ENCODE peak calls at places on chromosome 16, in five cellular contexts. One of them, this sample, is unnamed.

GRCh38 chr16:47726031-47726675 is 265.0 kb downstream of the PHKB start:
- DNase-seq in omental fat pad: no peak
- DNase-seq in fibroblast of lung: peak
- DNase-seq in left ventricle myocardium inferior: no peak
- DNase-seq in Peyer's patch: no peak
- DNase-seq in this sample: no peak

GRCh38 chr16:76780556-76780955 is 410.4 kb upstream of the MON1B start:
- DNase-seq in omental fat pad: no peak
- DNase-seq in fibroblast of lung: peak
- DNase-seq in left ventricle myocardium inferior: no peak
- DNase-seq in Peyer's patch: no peak
- DNase-seq in this sample: no peak

GRCh38 chr16:1494711-1495110 is 1.6 kb downstream of the TELO2 start:
- DNase-seq in omental fat pad: no peak
- DNase-seq in fibroblast of lung: peak
- DNase-seq in left ventricle myocardium inferior: peak
- DNase-seq in Peyer's patch: no peak
- DNase-seq in this sample: no peak

GRCh38 chr16:57600952-57601580 is 27.4 kb upstream of the ADGRG1 start:
- DNase-seq in omental fat pad: no peak
- DNase-seq in fibroblast of lung: no peak
- DNase-seq in left ventricle myocardium inferior: no peak
- DNase-seq in Peyer's patch: no peak
- DNase-seq in this sample: peak

GRCh38 chr16:8481810-8482209 is 108.5 kb downstream of the TMEM114 start:
- DNase-seq in omental fat pad: no peak
- DNase-seq in fibroblast of lung: no peak
- DNase-seq in left ventricle myocardium inferior: no peak
- DNase-seq in Peyer's patch: no peak
- DNase-seq in this sample: no peak

GRCh38 chr16:48409839-48410610 is 24.8 kb upstream of the SIAH1 start:
- DNase-seq in omental fat pad: peak
- DNase-seq in fibroblast of lung: peak
- DNase-seq in left ventricle myocardium inferior: no peak
- DNase-seq in Peyer's patch: no peak
- DNase-seq in this sample: no peak

GRCh38 chr16:29784157-29784556 is 6.1 kb downstream of the ZG16 start:
- DNase-seq in omental fat pad: no peak
- DNase-seq in fibroblast of lung: no peak
- DNase-seq in left ventricle myocardium inferior: no peak
- DNase-seq in Peyer's patch: no peak
- DNase-seq in this sample: no peak

GRCh38 chr16:2047330-2048115 is at the start of the genes NTHL1 and TSC2:
- DNase-seq in omental fat pad: peak
- DNase-seq in fibroblast of lung: peak
- DNase-seq in left ventricle myocardium inferior: peak
- DNase-seq in Peyer's patch: peak
- DNase-seq in this sample: peak

GRCh38 chr16:16159662-16160061 is 63.6 kb downstream of the ABCC6 start:
- DNase-seq in omental fat pad: no peak
- DNase-seq in fibroblast of lung: no peak
- DNase-seq in left ventricle myocardium inferior: no peak
- DNase-seq in Peyer's patch: no peak
- DNase-seq in this sample: no peak

GRCh38 chr16:273547-274421 is 2.0 kb downstream of the RGS11 start:
- DNase-seq in omental fat pad: no peak
- DNase-seq in fibroblast of lung: no peak
- DNase-seq in left ventricle myocardium inferior: no peak
- DNase-seq in Peyer's patch: no peak
- DNase-seq in this sample: no peak

GRCh38 chr16:64475627-64476351 is 646.1 kb downstream of the CDH11 start:
- DNase-seq in omental fat pad: no peak
- DNase-seq in fibroblast of lung: no peak
- DNase-seq in left ventricle myocardium inferior: no peak
- DNase-seq in Peyer's patch: no peak
- DNase-seq in this sample: no peak

GRCh38 chr16:64656471-64656870 is 465.4 kb downstream of the CDH11 start:
- DNase-seq in omental fat pad: no peak
- DNase-seq in fibroblast of lung: no peak
- DNase-seq in left ventricle myocardium inferior: no peak
- DNase-seq in Peyer's patch: no peak
- DNase-seq in this sample: no peak

GRCh38 chr16:1706386-1707192 is 594 bp downstream of the MAPK8IP3 start:
- DNase-seq in omental fat pad: no peak
- DNase-seq in fibroblast of lung: peak
- DNase-seq in left ventricle myocardium inferior: no peak
- DNase-seq in Peyer's patch: no peak
- DNase-seq in this sample: no peak

GRCh38 chr16:50326835-50327465 is 41.8 kb downstream of the BRD7 start:
- DNase-seq in omental fat pad: no peak
- DNase-seq in fibroblast of lung: peak
- DNase-seq in left ventricle myocardium inferior: no peak
- DNase-seq in Peyer's patch: peak
- DNase-seq in this sample: peak

GRCh38 chr16:71851726-71852125 is 6.0 kb downstream of the ATXN1L start:
- DNase-seq in omental fat pad: no peak
- DNase-seq in fibroblast of lung: no peak
- DNase-seq in left ventricle myocardium inferior: no peak
- DNase-seq in Peyer's patch: no peak
- DNase-seq in this sample: no peak

GRCh38 chr16:69283851-69284250 is 27.3 kb upstream of the VPS4A start:
- DNase-seq in omental fat pad: no peak
- DNase-seq in fibroblast of lung: no peak
- DNase-seq in left ventricle myocardium inferior: no peak
- DNase-seq in Peyer's patch: no peak
- DNase-seq in this sample: no peak

DNA sequence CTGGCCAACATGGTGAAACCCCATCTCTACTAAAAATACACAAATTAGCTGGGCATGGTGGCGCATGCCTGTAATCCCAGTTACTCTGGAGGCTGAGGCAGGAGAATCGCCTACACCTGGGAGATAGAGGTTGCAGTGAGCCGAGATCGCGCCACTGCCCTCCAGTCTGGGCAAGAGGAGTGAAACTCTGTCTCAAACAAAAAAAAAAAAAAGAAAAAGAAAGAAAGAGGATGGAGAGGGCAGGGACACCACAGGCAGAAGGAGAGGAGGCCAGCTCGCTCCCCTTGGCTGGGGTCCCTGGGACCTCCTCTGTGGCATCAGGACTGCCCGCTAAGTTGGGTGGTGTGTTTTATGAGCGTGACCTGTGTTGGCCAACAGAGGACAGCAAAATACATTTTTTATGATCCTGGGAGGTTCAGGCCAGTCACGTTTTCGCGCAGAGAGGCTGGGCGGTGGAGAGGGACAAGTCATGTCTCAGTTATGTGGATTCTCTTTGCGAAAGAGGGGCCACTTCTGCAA is 229.6 kb downstream of the MRTFB start:
- DNase-seq in omental fat pad: no peak
- DNase-seq in fibroblast of lung: peak
- DNase-seq in left ventricle myocardium inferior: peak
- DNase-seq in Peyer's patch: peak
- DNase-seq in this sample: no peak
- TF ChIP-seq CTCF in omental fat pad: no peak
- TF ChIP-seq CTCF in fibroblast of lung: peak
- TF ChIP-seq CTCF in left ventricle myocardium inferior: peak
- TF ChIP-seq CTCF in Peyer's patch: no peak
- TF ChIP-seq CTCF in this sample: no peak

GRCh38 chr16:89183975-89184684 is 12.6 kb downstream of the CDH15 start:
- DNase-seq in omental fat pad: no peak
- DNase-seq in fibroblast of lung: no peak
- DNase-seq in left ventricle myocardium inferior: no peak
- DNase-seq in Peyer's patch: no peak
- DNase-seq in this sample: no peak
- TF ChIP-seq CTCF in omental fat pad: no peak
- TF ChIP-seq CTCF in fibroblast of lung: no peak
- TF ChIP-seq CTCF in left ventricle myocardium inferior: no peak
- TF ChIP-seq CTCF in Peyer's patch: no peak
- TF ChIP-seq CTCF in this sample: no peak

DNA sequence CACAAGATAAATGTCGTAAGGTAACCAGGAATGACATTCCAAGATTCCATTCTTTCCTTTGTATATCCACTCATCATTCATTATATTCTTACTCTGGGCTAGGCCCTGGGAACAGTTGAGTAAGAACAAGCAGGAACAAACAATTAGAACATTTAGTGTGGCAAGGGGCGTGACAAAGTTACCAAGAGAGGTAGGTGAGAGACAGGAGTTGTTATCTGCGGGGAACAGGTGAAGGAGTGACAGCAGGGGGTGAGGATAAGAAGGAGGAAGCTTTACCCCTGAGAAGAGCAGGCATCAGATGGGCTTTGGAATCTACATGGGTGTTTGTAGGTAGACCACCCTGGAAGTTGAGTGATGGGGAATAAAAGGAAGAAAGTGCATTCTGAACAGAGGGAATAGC is 568.9 kb downstream of the WWOX start:
- DNase-seq in omental fat pad: no peak
- DNase-seq in fibroblast of lung: no peak
- DNase-seq in left ventricle myocardium inferior: no peak
- DNase-seq in Peyer's patch: no peak
- DNase-seq in this sample: no peak
- TF ChIP-seq CTCF in omental fat pad: no peak
- TF ChIP-seq CTCF in fibroblast of lung: no peak
- TF ChIP-seq CTCF in left ventricle myocardium inferior: no peak
- TF ChIP-seq CTCF in Peyer's patch: no peak
- TF ChIP-seq CTCF in this sample: no peak

DNA sequence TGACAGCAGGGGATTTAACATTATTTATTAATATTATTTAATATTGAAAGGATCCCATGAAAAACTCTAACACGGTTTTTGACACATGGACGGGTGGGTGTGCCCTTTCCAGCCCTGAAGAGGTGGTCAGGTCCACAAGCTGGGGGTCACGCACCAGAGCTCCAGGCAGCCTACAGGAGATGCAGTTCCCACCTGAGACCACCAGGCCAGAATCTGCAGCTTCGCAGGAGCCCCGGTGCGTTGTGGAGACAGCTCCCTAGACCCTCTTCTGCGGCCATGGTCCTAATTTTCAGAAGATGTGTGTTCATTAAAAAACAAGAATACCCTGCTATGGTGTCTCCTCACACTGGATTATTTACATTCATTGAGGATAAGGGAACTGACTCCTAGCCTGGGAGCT is 331.1 kb downstream of the C16orf95 start:
- DNase-seq in omental fat pad: no peak
- DNase-seq in fibroblast of lung: no peak
- DNase-seq in left ventricle myocardium inferior: no peak
- DNase-seq in Peyer's patch: no peak
- DNase-seq in this sample: no peak
- TF ChIP-seq CTCF in omental fat pad: no peak
- TF ChIP-seq CTCF in fibroblast of lung: no peak
- TF ChIP-seq CTCF in left ventricle myocardium inferior: no peak
- TF ChIP-seq CTCF in Peyer's patch: no peak
- TF ChIP-seq CTCF in this sample: no peak

DNA sequence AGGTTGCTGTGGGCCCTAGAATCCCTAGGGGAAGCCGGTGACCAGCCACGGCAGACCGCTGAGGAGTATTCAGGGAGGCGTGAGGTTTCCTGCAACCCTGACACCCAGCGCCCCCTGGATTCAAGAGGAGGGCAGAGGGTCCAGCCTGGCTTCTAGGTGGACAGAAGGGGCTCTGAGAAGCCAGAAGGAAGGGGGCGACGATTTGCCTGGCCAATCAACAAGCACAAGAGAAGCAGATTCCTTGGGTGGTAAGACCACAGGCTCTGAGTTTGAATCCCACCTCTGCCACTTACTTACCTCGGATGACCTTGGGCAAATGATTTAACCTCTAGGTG is 10.4 kb upstream of the GINS2 start:
- DNase-seq in omental fat pad: no peak
- DNase-seq in fibroblast of lung: no peak
- DNase-seq in left ventricle myocardium inferior: no peak
- DNase-seq in Peyer's patch: no peak
- DNase-seq in this sample: no peak
- TF ChIP-seq CTCF in omental fat pad: no peak
- TF ChIP-seq CTCF in fibroblast of lung: no peak
- TF ChIP-seq CTCF in left ventricle myocardium inferior: no peak
- TF ChIP-seq CTCF in Peyer's patch: no peak
- TF ChIP-seq CTCF in this sample: no peak

DNA sequence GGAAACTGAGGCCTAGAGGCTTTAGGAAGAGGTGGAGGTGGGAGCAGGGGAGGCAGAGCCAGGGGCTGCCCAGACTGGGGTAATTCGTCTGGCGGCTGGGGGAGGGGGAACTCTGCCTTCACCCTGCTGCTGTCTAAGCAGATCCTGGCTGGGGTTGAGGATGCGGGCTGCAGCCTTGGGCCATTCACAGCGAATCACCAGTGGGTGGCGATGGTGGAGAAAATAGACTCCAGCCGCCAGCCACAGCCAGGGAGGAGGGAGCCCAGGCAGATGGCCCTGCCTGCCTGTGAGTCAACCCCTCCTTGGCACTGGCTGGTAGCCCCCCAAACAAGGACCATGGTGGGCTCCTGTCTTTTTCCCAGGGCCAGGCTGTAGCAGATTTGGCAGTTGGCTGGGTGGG is 41.7 kb upstream of the CDH5 start:
- DNase-seq in omental fat pad: no peak
- DNase-seq in fibroblast of lung: no peak
- DNase-seq in left ventricle myocardium inferior: no peak
- DNase-seq in Peyer's patch: no peak
- DNase-seq in this sample: no peak
- TF ChIP-seq CTCF in omental fat pad: no peak
- TF ChIP-seq CTCF in fibroblast of lung: peak
- TF ChIP-seq CTCF in left ventricle myocardium inferior: no peak
- TF ChIP-seq CTCF in Peyer's patch: no peak
- TF ChIP-seq CTCF in this sample: no peak